ENCODE peak calls at places on chromosome 13, in seven cellular contexts. F is astrocyte, L is stomach, S is gastrocnemius medialis, Y is SK-N-SH, U is A549, A is DND-41. T is an unnamed sample.

GRCh38 chr13:48838193-48839000 is 137.3 kb upstream of the FNDC3A start:
- DNase-seq in F (no peak), L (no peak), S (no peak), Y (no peak), U (peak; percentile 58), A (no peak), T (no peak)

GRCh38 chr13:112943309-112944125 is 25.5 kb upstream of the MCF2L start:
- DNase-seq in F (peak; percentile 14), L (peak; percentile 61), S (no peak), Y (peak; percentile 82), U (peak; percentile 18), A (no peak), T (peak; percentile 55)

GRCh38 chr13:31898383-31899071 is 133.0 kb upstream of the FRY start:
- DNase-seq in F (no peak), L (no peak), S (no peak), Y (no peak), U (no peak), A (no peak), T (no peak)

GRCh38 chr13:44249439-44249838 is 124.2 kb upstream of the SERP2 start:
- DNase-seq in F (peak; percentile 77), L (no peak), S (peak; percentile 49), Y (no peak), U (no peak), A (no peak), T (peak; percentile 71)

GRCh38 chr13:26228080-26228479 is 6.0 kb upstream of the RNF6 start:
- DNase-seq in F (no peak), L (no peak), S (no peak), Y (no peak), U (no peak), A (no peak), T (no peak)

GRCh38 chr13:111488466-111489132 is 168.2 kb downstream of the TEX29 start:
- DNase-seq in F (no peak), L (no peak), S (no peak), Y (no peak), U (no peak), A (no peak), T (no peak)

GRCh38 chr13:34391071-34391470 is 551.0 kb upstream of the NBEA start:
- DNase-seq in F (peak; percentile 80), L (no peak), S (no peak), Y (no peak), U (peak; percentile 10), A (no peak), T (no peak)

GRCh38 chr13:28239374-28239773 is 101.0 kb downstream of the PAN3 start:
- DNase-seq in F (no peak), L (no peak), S (no peak), Y (no peak), U (no peak), A (no peak), T (no peak)

GRCh38 chr13:85166891-85167290 is 632.3 kb downstream of the SLITRK6 start:
- DNase-seq in F (no peak), L (no peak), S (no peak), Y (no peak), U (no peak), A (no peak), T (no peak)

GRCh38 chr13:100565291-100565690 is 23.3 kb downstream of the GGACT start:
- DNase-seq in F (no peak), L (no peak), S (no peak), Y (no peak), U (no peak), A (peak; percentile 20), T (no peak)

GRCh38 chr13:23709521-23709920 is 139.3 kb downstream of the TNFRSF19 start:
- DNase-seq in F (no peak), L (no peak), S (no peak), Y (no peak), U (no peak), A (no peak), T (no peak)

GRCh38 chr13:25420161-25420560 is 48.4 kb downstream of the ATP8A2 start:
- DNase-seq in F (no peak), L (no peak), S (no peak), Y (no peak), U (no peak), A (no peak), T (no peak)

GRCh38 chr13:21537105-21537504 is 66.9 kb downstream of the MICU2 start:
- DNase-seq in F (no peak), L (no peak), S (no peak), Y (no peak), U (no peak), A (no peak), T (no peak)

GRCh38 chr13:21010621-21011020 is 50.8 kb downstream of the LATS2 start:
- DNase-seq in F (no peak), L (no peak), S (no peak), Y (no peak), U (peak; percentile 49), A (no peak), T (no peak)

GRCh38 chr13:23739597-23739996 is 149.6 kb downstream of the MIPEP start:
- DNase-seq in F (no peak), L (no peak), S (no peak), Y (no peak), U (no peak), A (no peak), T (no peak)

GRCh38 chr13:107157272-107157671 is 589.3 kb upstream of the ARGLU1 start:
- DNase-seq in F (no peak), L (no peak), S (no peak), Y (no peak), U (no peak), A (no peak), T (no peak)

GRCh38 chr13:51867062-51867461 is 5.3 kb downstream of the CCDC70 start:
- DNase-seq in F (no peak), L (no peak), S (no peak), Y (no peak), U (no peak), A (no peak), T (no peak)

GRCh38 chr13:21528616-21529015 is 69.5 kb upstream of the ZDHHC20 start:
- DNase-seq in F (peak; percentile 94), L (no peak), S (no peak), Y (no peak), U (no peak), A (no peak), T (no peak)

GRCh38 chr13:28031220-28031903 is 42.9 kb upstream of the URAD start:
- DNase-seq in F (no peak), L (no peak), S (peak; percentile 24), Y (no peak), U (no peak), A (peak; percentile 20), T (peak; percentile 23)

GRCh38 chr13:69585656-69586055 is 522.0 kb upstream of the ATXN8OS start:
- DNase-seq in F (no peak), L (no peak), S (no peak), Y (no peak), U (no peak), A (no peak), T (no peak)

GRCh38 chr13:112690242-112690943 is 555 bp downstream of the ATP11A start:
- DNase-seq in F (peak; percentile 36), L (peak; percentile 46), S (no peak), Y (peak; percentile 84), U (no peak), A (peak; percentile 48), T (peak; percentile 62)

GRCh38 chr13:30255696-30256095 is 51.7 kb downstream of the KATNAL1 start:
- DNase-seq in F (no peak), L (no peak), S (no peak), Y (no peak), U (no peak), A (no peak), T (no peak)

GRCh38 chr13:33405371-33405770 is 119.8 kb upstream of the STARD13 start:
- DNase-seq in F (no peak), L (no peak), S (no peak), Y (no peak), U (no peak), A (no peak), T (no peak)

GRCh38 chr13:27965740-27966640 is 3.1 kb downstream of the CDX2 start:
- DNase-seq in F (no peak), L (peak; percentile 26), S (no peak), Y (peak; percentile 64), U (no peak), A (no peak), T (no peak)

GRCh38 chr13:44109986-44110640 is 230.4 kb downstream of the LACC1 start:
- DNase-seq in F (no peak), L (no peak), S (no peak), Y (no peak), U (peak; percentile 53), A (no peak), T (no peak)

GRCh38 chr13:36453518-36453917 is 21.2 kb downstream of the CCNA1 start:
- DNase-seq in F (no peak), L (no peak), S (no peak), Y (no peak), U (no peak), A (no peak), T (no peak)
- TF ChIP-seq CTCF in F (peak; percentile 39), L (no peak), S (no peak), Y (peak; percentile 57), U (no peak), A (peak; percentile 59), T (peak; percentile 62)

GRCh38 chr13:110413311-110414040 is 106.4 kb downstream of the COL4A2 start:
- DNase-seq in F (no peak), L (no peak), S (no peak), Y (no peak), U (no peak), A (no peak), T (no peak)
- H3K4me1 ChIP-seq in F (peaks cover 53% of the 10 kb centered on the region), L (peaks cover 54% of the 10 kb centered on the region), S (peaks cover 58% of the 10 kb centered on the region), Y (peaks cover 32% of the 10 kb centered on the region), U (peaks cover 38% of the 10 kb centered on the region), A (no peaks in the 10 kb centered on the region), T (peaks cover 97% of the 10 kb centered on the region)

GRCh38 chr13:76043882-76044281 is 407.8 kb downstream of the LMO7 start:
- DNase-seq in F (no peak), L (no peak), S (no peak), Y (no peak), U (no peak), A (no peak), T (no peak)
- TF ChIP-seq CTCF in F (no peak), L (no peak), S (no peak), Y (no peak), U (no peak), A (no peak), T (no peak)

GRCh38 chr13:110416131-110416584 is 109.1 kb downstream of the COL4A2 start:
- DNase-seq in F (no peak), L (no peak), S (peak; percentile 59), Y (no peak), U (no peak), A (no peak), T (no peak)

GRCh38 chr13:110419391-110419791 is 112.3 kb downstream of the COL4A2 start:
- DNase-seq in F (peak; percentile 95), L (no peak), S (no peak), Y (no peak), U (peak; percentile 50), A (no peak), T (no peak)

GRCh38 chr13:110418944-110419343 is 111.9 kb downstream of the COL4A2 start:
- DNase-seq in F (no peak), L (no peak), S (no peak), Y (no peak), U (peak; percentile 36), A (no peak), T (peak; percentile 59)

GRCh38 chr13:110415669-110416068 is 108.6 kb downstream of the COL4A2 start:
- DNase-seq in F (no peak), L (no peak), S (peak; percentile 82), Y (no peak), U (peak; percentile 58), A (no peak), T (no peak)

DNA sequence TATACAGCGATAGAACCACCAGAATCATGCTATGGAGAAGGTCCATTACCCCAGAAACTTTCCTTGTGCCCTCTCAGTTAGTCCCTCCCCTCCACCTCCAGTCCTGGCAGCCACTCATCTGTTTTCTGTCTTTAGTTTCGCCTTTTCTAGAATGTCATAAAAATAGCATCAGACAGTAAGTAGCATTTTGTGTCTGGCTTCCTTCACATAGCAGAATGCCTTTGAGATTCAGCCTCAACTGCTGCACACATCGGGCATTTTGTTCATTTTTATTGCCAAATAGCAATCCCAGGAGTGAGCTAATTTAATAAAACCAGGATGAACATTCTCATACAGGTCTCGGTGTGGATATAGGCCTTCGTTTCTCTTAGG is 110.4 kb downstream of the COL4A2 start:
- DNase-seq in F (no peak), L (no peak), S (no peak), Y (no peak), U (no peak), A (no peak), T (no peak)
- H3K4me1 ChIP-seq in F (peaks cover 50% of the 10 kb centered on the region), L (peaks cover 42% of the 10 kb centered on the region), S (peaks cover 36% of the 10 kb centered on the region), Y (peaks cover 21% of the 10 kb centered on the region), U (peaks cover 39% of the 10 kb centered on the region), A (peaks cover 11% of the 10 kb centered on the region), T (peaks cover 90% of the 10 kb centered on the region)

T was measured in left ventricle myocardium inferior.